ENCODE peak calls at places on chromosomes 11 and 22, in seven cellular contexts. One of them, this sample, is unnamed.

GRCh38 chr22:38272373-38273134 is at the start of gene TMEM184B:
- DNase-seq in lower leg skin: peak
- DNase-seq in myocyte: peak
- DNase-seq in HEK293T: peak
- DNase-seq in amygdala: peak
- DNase-seq in HFF-Myc: no peak
- DNase-seq in H9: peak
- DNase-seq in this sample: peak

GRCh38 chr22:38504731-38505594 is 1.1 kb downstream of the DDX17 start:
- DNase-seq in lower leg skin: no peak
- DNase-seq in myocyte: peak
- DNase-seq in HEK293T: peak
- DNase-seq in amygdala: no peak
- DNase-seq in HFF-Myc: no peak
- DNase-seq in H9: no peak
- DNase-seq in this sample: peak

GRCh38 chr11:99275521-99275920 is 254.8 kb downstream of the CNTN5 start:
- DNase-seq in lower leg skin: no peak
- DNase-seq in myocyte: no peak
- DNase-seq in HEK293T: no peak
- DNase-seq in amygdala: no peak
- DNase-seq in HFF-Myc: no peak
- DNase-seq in H9: no peak
- DNase-seq in this sample: no peak

GRCh38 chr11:59755701-59756495 is 722 bp downstream of the STX3 start:
- DNase-seq in lower leg skin: peak
- DNase-seq in myocyte: peak
- DNase-seq in HEK293T: peak
- DNase-seq in amygdala: peak
- DNase-seq in HFF-Myc: no peak
- DNase-seq in H9: peak
- DNase-seq in this sample: no peak

GRCh38 chr11:1883342-1884122 is 8.2 kb downstream of the PRR33 start:
- DNase-seq in lower leg skin: no peak
- DNase-seq in myocyte: no peak
- DNase-seq in HEK293T: no peak
- DNase-seq in amygdala: no peak
- DNase-seq in HFF-Myc: no peak
- DNase-seq in H9: peak
- DNase-seq in this sample: no peak

GRCh38 chr11:75789521-75789920 is 20.9 kb downstream of the DGAT2 start:
- DNase-seq in lower leg skin: no peak
- DNase-seq in myocyte: no peak
- DNase-seq in HEK293T: no peak
- DNase-seq in amygdala: no peak
- DNase-seq in HFF-Myc: no peak
- DNase-seq in H9: no peak
- DNase-seq in this sample: no peak

GRCh38 chr22:47250995-47251765 is 488.7 kb downstream of the TBC1D22A start:
- DNase-seq in lower leg skin: no peak
- DNase-seq in myocyte: no peak
- DNase-seq in HEK293T: no peak
- DNase-seq in amygdala: no peak
- DNase-seq in HFF-Myc: no peak
- DNase-seq in H9: no peak
- DNase-seq in this sample: no peak

GRCh38 chr22:30205281-30206115 is 41.1 kb downstream of the LIF start:
- DNase-seq in lower leg skin: peak
- DNase-seq in myocyte: peak
- DNase-seq in HEK293T: no peak
- DNase-seq in amygdala: no peak
- DNase-seq in HFF-Myc: peak
- DNase-seq in H9: no peak
- DNase-seq in this sample: no peak

GRCh38 chr11:57571631-57572030 is 4.2 kb upstream of the UBE2L6 start:
- DNase-seq in lower leg skin: no peak
- DNase-seq in myocyte: no peak
- DNase-seq in HEK293T: no peak
- DNase-seq in amygdala: no peak
- DNase-seq in HFF-Myc: no peak
- DNase-seq in H9: no peak
- DNase-seq in this sample: no peak

GRCh38 chr11:65321828-65322495 is 7.3 kb downstream of the CDC42EP2 start:
- DNase-seq in lower leg skin: peak
- DNase-seq in myocyte: no peak
- DNase-seq in HEK293T: no peak
- DNase-seq in amygdala: no peak
- DNase-seq in HFF-Myc: no peak
- DNase-seq in H9: no peak
- DNase-seq in this sample: no peak

GRCh38 chr22:22955866-22956535 is 68.4 kb downstream of the IGLL5 start:
- DNase-seq in lower leg skin: peak
- DNase-seq in myocyte: peak
- DNase-seq in HEK293T: peak
- DNase-seq in amygdala: peak
- DNase-seq in HFF-Myc: peak
- DNase-seq in H9: peak
- DNase-seq in this sample: no peak

GRCh38 chr11:68036717-68037239 is 2.0 kb upstream of the TCIRG1 start:
- DNase-seq in lower leg skin: peak
- DNase-seq in myocyte: no peak
- DNase-seq in HEK293T: no peak
- DNase-seq in amygdala: peak
- DNase-seq in HFF-Myc: no peak
- DNase-seq in H9: no peak
- DNase-seq in this sample: no peak

GRCh38 chr11:22192642-22193347 is at the start of gene ANO5:
- DNase-seq in lower leg skin: peak
- DNase-seq in myocyte: no peak
- DNase-seq in HEK293T: peak
- DNase-seq in amygdala: peak
- DNase-seq in HFF-Myc: no peak
- DNase-seq in H9: peak
- DNase-seq in this sample: no peak

GRCh38 chr11:35076201-35077100 is 62.5 kb upstream of the CD44 start:
- DNase-seq in lower leg skin: no peak
- DNase-seq in myocyte: no peak
- DNase-seq in HEK293T: no peak
- DNase-seq in amygdala: no peak
- DNase-seq in HFF-Myc: no peak
- DNase-seq in H9: no peak
- DNase-seq in this sample: no peak

GRCh38 chr22:28426346-28427132 is 253.1 kb downstream of the TTC28 start:
- DNase-seq in lower leg skin: no peak
- DNase-seq in myocyte: no peak
- DNase-seq in HEK293T: no peak
- DNase-seq in amygdala: no peak
- DNase-seq in HFF-Myc: no peak
- DNase-seq in H9: no peak
- DNase-seq in this sample: no peak

GRCh38 chr11:119323532-119324033 is 6.7 kb upstream of the MCAM start:
- DNase-seq in lower leg skin: no peak
- DNase-seq in myocyte: peak
- DNase-seq in HEK293T: peak
- DNase-seq in amygdala: peak
- DNase-seq in HFF-Myc: peak
- DNase-seq in H9: peak
- DNase-seq in this sample: peak

GRCh38 chr11:20022363-20023081 is 137.8 kb downstream of the DBX1 start:
- DNase-seq in lower leg skin: no peak
- DNase-seq in myocyte: peak
- DNase-seq in HEK293T: peak
- DNase-seq in amygdala: no peak
- DNase-seq in HFF-Myc: no peak
- DNase-seq in H9: peak
- DNase-seq in this sample: no peak

GRCh38 chr11:44842219-44842618 is 108.5 kb downstream of the TP53I11 start:
- DNase-seq in lower leg skin: no peak
- DNase-seq in myocyte: no peak
- DNase-seq in HEK293T: no peak
- DNase-seq in amygdala: no peak
- DNase-seq in HFF-Myc: peak
- DNase-seq in H9: no peak
- DNase-seq in this sample: no peak

GRCh38 chr22:31241936-31242335 is 29.8 kb downstream of the LIMK2 start:
- DNase-seq in lower leg skin: no peak
- DNase-seq in myocyte: no peak
- DNase-seq in HEK293T: no peak
- DNase-seq in amygdala: no peak
- DNase-seq in HFF-Myc: no peak
- DNase-seq in H9: no peak
- DNase-seq in this sample: no peak

GRCh38 chr11:72446929-72447753 is 12.8 kb upstream of the CLPB start:
- DNase-seq in lower leg skin: no peak
- DNase-seq in myocyte: peak
- DNase-seq in HEK293T: peak
- DNase-seq in amygdala: no peak
- DNase-seq in HFF-Myc: peak
- DNase-seq in H9: no peak
- DNase-seq in this sample: no peak

GRCh38 chr22:38948181-38948940 is 9.0 kb upstream of the APOBEC3A start:
- DNase-seq in lower leg skin: no peak
- DNase-seq in myocyte: no peak
- DNase-seq in HEK293T: no peak
- DNase-seq in amygdala: no peak
- DNase-seq in HFF-Myc: no peak
- DNase-seq in H9: no peak
- DNase-seq in this sample: no peak

GRCh38 chr11:64844330-64845124 is at the start of gene CDC42BPG:
- DNase-seq in lower leg skin: no peak
- DNase-seq in myocyte: peak
- DNase-seq in HEK293T: peak
- DNase-seq in amygdala: no peak
- DNase-seq in HFF-Myc: no peak
- DNase-seq in H9: peak
- DNase-seq in this sample: no peak

GRCh38 chr11:68966894-68967780 is 13.6 kb downstream of the MRGPRD start:
- DNase-seq in lower leg skin: no peak
- DNase-seq in myocyte: no peak
- DNase-seq in HEK293T: no peak
- DNase-seq in amygdala: no peak
- DNase-seq in HFF-Myc: no peak
- DNase-seq in H9: no peak
- DNase-seq in this sample: no peak